ENCODE peak calls at places on chromosomes 13 and 19, in ten cellular contexts. H, J, E, U, Z, W, N, G, F and D are unnamed samples.

GRCh38 chr13:34076943-34077703 is 259.2 kb downstream of the RFC3 start:
- DNase-seq in H (no peak), J (no peak), E (no peak), U (peak; percentile 73), Z (no peak), W (no peak), N (no peak), G (no peak), F (peak; percentile 79), D (no peak)

GRCh38 chr19:47284324-47284899 is 9.7 kb downstream of the INAFM1 start:
- DNase-seq in H (no peak), J (no peak), E (peak; percentile 75), U (peak; percentile 62), Z (peak; percentile 38), W (peak; percentile 69), N (no peak), G (no peak), F (peak; percentile 41), D (peak; percentile 33)

GRCh38 chr13:27022571-27023311 is 148.9 kb downstream of the USP12 start:
- DNase-seq in H (no peak), J (no peak), E (peak; percentile 20), U (no peak), Z (no peak), W (no peak), N (no peak), G (no peak), F (peak; percentile 71), D (no peak)

GRCh38 chr19:54352546-54352945 is 12.2 kb downstream of the LAIR1 start:
- DNase-seq in H (no peak), J (no peak), E (no peak), U (no peak), Z (no peak), W (no peak), N (no peak), G (no peak), F (no peak), D (no peak)

GRCh38 chr13:76012091-76012721 is 376.1 kb downstream of the LMO7 start:
- DNase-seq in H (no peak), J (no peak), E (no peak), U (peak; percentile 45), Z (no peak), W (no peak), N (no peak), G (no peak), F (peak; percentile 76), D (no peak)

GRCh38 chr13:100349594-100349993 is 239.0 kb downstream of the GGACT start:
- DNase-seq in H (no peak), J (no peak), E (no peak), U (no peak), Z (no peak), W (no peak), N (no peak), G (no peak), F (no peak), D (no peak)

GRCh38 chr19:46009530-46010510 is 13.0 kb downstream of the PGLYRP1 start:
- DNase-seq in H (peak; percentile 63), J (peak; percentile 55), E (peak; percentile 69), U (peak; percentile 55), Z (peak; percentile 51), W (peak; percentile 77), N (peak; percentile 76), G (peak; percentile 83), F (peak; percentile 59), D (peak; percentile 1)

GRCh38 chr19:38900220-38900629 is 456 bp downstream of the NFKBIB start:
- DNase-seq in H (no peak), J (no peak), E (no peak), U (no peak), Z (no peak), W (no peak), N (no peak), G (no peak), F (no peak), D (no peak)